ENCODE peak calls at places on chromosomes 3 and 15, in four cellular contexts. J is NCI-H510A treated with DMSO at 0.1 percent for 48 hours, E is AG09319, D is pancreas. G is an unnamed sample.

GRCh38 chr3:113088616-113089015 is 97.8 kb downstream of the GTPBP8 start:
- DNase-seq in J (no peak), E (no peak), D (no peak), G (no peak)

GRCh38 chr3:33385423-33385822 is 54.8 kb downstream of the UBP1 start:
- DNase-seq in J (no peak), E (no peak), D (no peak), G (no peak)

GRCh38 chr3:27632431-27633223 is 89.5 kb downstream of the EOMES start:
- DNase-seq in J (peak; percentile 36), E (peak; percentile 18), D (peak; percentile 42), G (peak; percentile 49)

GRCh38 chr3:131386429-131386926 is 4.9 kb downstream of the NUDT16 start:
- DNase-seq in J (no peak), E (no peak), D (no peak), G (no peak)

GRCh38 chr15:40483919-40484318 is 13.1 kb downstream of the CHST14 start:
- DNase-seq in J (no peak), E (no peak), D (no peak), G (no peak)

GRCh38 chr3:136146981-136147729 is 49.0 kb downstream of the MSL2 start:
- DNase-seq in J (no peak), E (no peak), D (no peak), G (peak; percentile 15)

GRCh38 chr3:173622156-173622555 is 224.6 kb downstream of the NLGN1 start:
- DNase-seq in J (no peak), E (peak; percentile 39), D (no peak), G (no peak)

GRCh38 chr3:36843065-36844051 is 79.0 kb upstream of the DCLK3 start:
- DNase-seq in J (no peak), E (no peak), D (no peak), G (peak; percentile 22)

GRCh38 chr15:95132774-95133173 is 901.4 kb downstream of the MCTP2 start:
- DNase-seq in J (no peak), E (no peak), D (no peak), G (no peak)

GRCh38 chr3:12279591-12280326 is 9.1 kb upstream of the PPARG start:
- DNase-seq in J (no peak), E (no peak), D (no peak), G (no peak)

GRCh38 chr3:195777975-195778374 is 33.8 kb downstream of the MUC4 start:
- DNase-seq in J (no peak), E (no peak), D (peak; percentile 2), G (no peak)

G was measured in LoVo.